ENCODE peak calls at places on chromosomes 5 and 9, in eight cellular contexts. L is right lobe of liver, Z is tibial nerve, G is ovary, J is Peyer's patch, E is GM12878, C is mammary epithelial cell, M is adrenal gland. A is an unnamed sample. For H3K4me1, the result is how much of the 10 kb centered on the place peaks cover.

GRCh38 chr5:57432876-57433275 is 49.7 kb downstream of the ACTBL2 start:
- DNase-seq in M (no peak), E (no peak), J (no peak), Z (no peak), G (no peak), L (no peak), C (peak), A (no peak)

GRCh38 chr9:77876091-77876490 is 155.5 kb downstream of the GNAQ start:
- DNase-seq in L (no peak), M (peak), Z (no peak), C (no peak), J (no peak), G (peak), E (no peak), A (no peak)

GRCh38 chr5:88996366-88996765 is 113.4 kb upstream of the MEF2C start:
- DNase-seq in G (no peak), Z (no peak), L (no peak), J (no peak), C (no peak), M (no peak), E (no peak), A (no peak)

GRCh38 chr9:6498982-6499381 is 86.0 kb downstream of the UHRF2 start:
- DNase-seq in C (peak), J (no peak), Z (no peak), G (no peak), E (no peak), M (no peak), L (no peak), A (no peak)

GRCh38 chr5:69217154-69217731 is 17.4 kb upstream of the CDK7 start:
- DNase-seq in Z (peak), E (peak), J (peak), L (no peak), M (no peak), C (no peak), G (no peak), A (peak)

GRCh38 chr5:10489810-10490426 is 48.2 kb downstream of the ROPN1L start:
- DNase-seq in G (no peak), J (no peak), C (peak), L (no peak), E (peak), Z (no peak), M (no peak), A (no peak)

GRCh38 chr5:135488727-135489465 is 36.7 kb upstream of the TIFAB start:
- DNase-seq in E (no peak), G (no peak), J (no peak), C (peak), M (peak), Z (no peak), L (no peak), A (no peak)

GRCh38 chr9:16704489-16705111 is 165.9 kb downstream of the BNC2 start:
- DNase-seq in M (peak), J (peak), L (no peak), G (peak), C (peak), Z (peak), E (no peak), A (peak)

GRCh38 chr5:11477786-11478185 is 426.5 kb downstream of the CTNND2 start:
- DNase-seq in Z (no peak), G (no peak), C (no peak), J (no peak), M (no peak), E (no peak), L (no peak), A (no peak)

GRCh38 chr9:98929096-98929495 is 14.6 kb upstream of the COL15A1 start:
- DNase-seq in C (no peak), G (no peak), M (no peak), L (no peak), J (no peak), E (no peak), Z (no peak), A (no peak)

GRCh38 chr5:14057289-14057688 is 85.9 kb upstream of the TRIO start:
- DNase-seq in G (no peak), L (no peak), C (no peak), J (no peak), Z (no peak), E (no peak), M (no peak), A (no peak)

GRCh38 chr5:176501333-176501732 is 35.9 kb downstream of the RNF44 start:
- DNase-seq in M (no peak), C (peak), E (no peak), J (no peak), Z (no peak), L (no peak), G (no peak), A (no peak)

GRCh38 chr5:160071521-160072299 is 47.5 kb downstream of the PWWP2A start:
- DNase-seq in L (no peak), J (no peak), E (no peak), C (no peak), Z (no peak), M (no peak), G (peak), A (peak)

GRCh38 chr5:143019157-143019556 is 249.0 kb downstream of the ARHGAP26 start:
- DNase-seq in Z (no peak), C (no peak), E (no peak), J (no peak), M (no peak), L (no peak), G (no peak), A (no peak)

GRCh38 chr9:73348485-73348884 is 196.8 kb downstream of the ANXA1 start:
- DNase-seq in L (no peak), Z (no peak), E (no peak), J (no peak), M (no peak), G (no peak), C (no peak), A (no peak)

GRCh38 chr5:14790931-14791330 is 80.6 kb downstream of the ANKH start:
- DNase-seq in L (no peak), G (no peak), E (no peak), J (peak), C (no peak), Z (no peak), M (no peak), A (no peak)

GRCh38 chr9:127300886-127301447 is 36.4 kb downstream of the GARNL3 start:
- DNase-seq in J (no peak), E (no peak), C (no peak), Z (no peak), L (no peak), M (no peak), G (no peak), A (no peak)

GRCh38 chr5:139482050-139482889 is at the start of gene STING1:
- DNase-seq in C (peak), Z (peak), J (peak), L (peak), M (peak), E (peak), G (peak), A (peak)

GRCh38 chr5:74199005-74199404 is 441.5 kb downstream of the ENC1 start:
- DNase-seq in J (no peak), C (no peak), M (no peak), Z (no peak), G (no peak), E (no peak), L (no peak), A (no peak)

GRCh38 chr5:10856646-10857332 is 95.8 kb upstream of the DAP start:
- DNase-seq in J (peak), Z (no peak), M (peak), G (peak), C (peak), E (no peak), L (no peak), A (peak)

GRCh38 chr9:3760031-3760430 is 234.2 kb upstream of the RFX3 start:
- DNase-seq in L (no peak), M (no peak), G (no peak), Z (no peak), E (no peak), J (no peak), C (peak), A (no peak)

GRCh38 chr5:1409386-1410110 is 35.7 kb downstream of the SLC6A3 start:
- DNase-seq in L (peak), Z (no peak), J (peak), E (no peak), M (no peak), G (no peak), C (peak), A (peak)

GRCh38 chr5:42963412-42963811 is 76.7 kb downstream of the ANXA2R start:
- DNase-seq in M (no peak), C (no peak), L (no peak), J (no peak), Z (no peak), E (no peak), G (no peak), A (no peak)

GRCh38 chr5:171342362-171343111 is 33.5 kb downstream of the TLX3 start:
- DNase-seq in J (peak), L (no peak), G (no peak), E (no peak), Z (no peak), C (peak), M (peak), A (no peak)

GRCh38 chr5:131413605-131414559 is 150.0 kb downstream of the CDC42SE2 start:
- DNase-seq in M (no peak), G (no peak), J (no peak), Z (no peak), E (peak), L (no peak), C (no peak), A (no peak)

GRCh38 chr9:91712811-91713210 is 237.2 kb downstream of the ROR2 start:
- DNase-seq in C (no peak), M (no peak), L (no peak), G (no peak), E (no peak), J (no peak), Z (no peak), A (no peak)

GRCh38 chr5:167574381-167574780 is 717.1 kb upstream of the WWC1 start:
- DNase-seq in J (no peak), C (no peak), M (no peak), E (no peak), G (no peak), L (no peak), Z (no peak), A (no peak)

GRCh38 chr5:14174235-14174636 is 31.1 kb downstream of the TRIO start:
- DNase-seq in M (no peak), L (no peak), C (no peak), J (no peak), E (peak), G (no peak), Z (no peak), A (no peak)

GRCh38 chr5:6732634-6733410 is 19.6 kb downstream of the TENT4A start:
- DNase-seq in C (peak), E (no peak), M (no peak), G (peak), L (no peak), J (no peak), Z (no peak), A (peak)

GRCh38 chr9:108512426-108513173 is 343.2 kb downstream of the ACTL7B start:
- DNase-seq in M (no peak), E (no peak), J (no peak), C (no peak), G (no peak), Z (no peak), L (no peak), A (no peak)

GRCh38 chr5:76608833-76609232 is 14.4 kb downstream of the F2RL2 start:
- DNase-seq in Z (no peak), L (no peak), C (no peak), J (no peak), M (no peak), E (no peak), G (no peak), A (no peak)

GRCh38 chr5:176492431-176492830 is 44.2 kb downstream of the FAF2 start:
- DNase-seq in Z (no peak), L (no peak), G (no peak), M (no peak), E (no peak), C (peak), J (no peak), A (no peak)

GRCh38 chr9:15268317-15268716 is 38.7 kb downstream of the TTC39B start:
- DNase-seq in G (no peak), M (no peak), J (no peak), E (no peak), C (no peak), L (no peak), Z (no peak), A (no peak)

GRCh38 chr5:62522811-62523210 is 55.8 kb upstream of the LRRC70 start:
- DNase-seq in M (no peak), J (no peak), G (no peak), L (no peak), E (no peak), Z (no peak), C (no peak), A (no peak)

GRCh38 chr5:96633820-96634219 is 28.4 kb upstream of the CAST start:
- DNase-seq in G (no peak), Z (no peak), M (no peak), L (no peak), J (no peak), E (no peak), C (no peak), A (no peak)
- H3K4me1 ChIP-seq in G (under half), Z (under half), M (under half), L (under half), J (under half), E (under half), C (under half), A (under half)

GRCh38 chr9:136174779-136175744 is 29.9 kb downstream of the LHX3 start:
- DNase-seq in M (no peak), G (no peak), C (no peak), E (no peak), L (no peak), Z (no peak), J (no peak), A (no peak)
- TF ChIP-seq CTCF in M (no peak), G (no peak), C (no peak), E (no peak), L (no peak), Z (no peak), J (no peak), A (no peak)

GRCh38 chr5:55993628-55994501 is 898 bp downstream of the IL6ST start:
- DNase-seq in L (no peak), J (no peak), M (no peak), Z (no peak), G (no peak), E (no peak), C (no peak), A (no peak)

GRCh38 chr5:55994502-55994997 is at the start of gene IL6ST:
- DNase-seq in J (peak), M (peak), C (peak), G (no peak), L (no peak), Z (peak), E (no peak), A (no peak)

GRCh38 chr5:56002303-56002702 is 7.5 kb upstream of the IL6ST start:
- DNase-seq in C (no peak), Z (no peak), M (no peak), E (no peak), J (no peak), G (no peak), L (no peak), A (no peak)

GRCh38 chr5:55994998-55995914 is 493 bp upstream of the IL6ST start:
- DNase-seq in J (peak), L (peak), G (peak), M (peak), E (peak), C (peak), Z (peak), A (peak)

GRCh38 chr5:55997742-55998351 is 3.1 kb upstream of the IL6ST start:
- DNase-seq in Z (no peak), J (no peak), L (no peak), M (no peak), E (no peak), G (no peak), C (peak), A (no peak)
- H3K4me3 ChIP-seq in Z (no peak), J (no peak), L (no peak), M (no peak), E (no peak), G (no peak), C (no peak), A (no peak)

GRCh38 chr9:130029591-130029990 is 13.4 kb downstream of the FNBP1 start:
- DNase-seq in C (no peak), M (no peak), G (no peak), J (no peak), L (no peak), Z (no peak), E (no peak), A (no peak)
- H3K4me1 ChIP-seq in C (under half), M (under half), G (under half), J (under half), L (under half), Z (under half), E (half or more), A (half or more)

DNA sequence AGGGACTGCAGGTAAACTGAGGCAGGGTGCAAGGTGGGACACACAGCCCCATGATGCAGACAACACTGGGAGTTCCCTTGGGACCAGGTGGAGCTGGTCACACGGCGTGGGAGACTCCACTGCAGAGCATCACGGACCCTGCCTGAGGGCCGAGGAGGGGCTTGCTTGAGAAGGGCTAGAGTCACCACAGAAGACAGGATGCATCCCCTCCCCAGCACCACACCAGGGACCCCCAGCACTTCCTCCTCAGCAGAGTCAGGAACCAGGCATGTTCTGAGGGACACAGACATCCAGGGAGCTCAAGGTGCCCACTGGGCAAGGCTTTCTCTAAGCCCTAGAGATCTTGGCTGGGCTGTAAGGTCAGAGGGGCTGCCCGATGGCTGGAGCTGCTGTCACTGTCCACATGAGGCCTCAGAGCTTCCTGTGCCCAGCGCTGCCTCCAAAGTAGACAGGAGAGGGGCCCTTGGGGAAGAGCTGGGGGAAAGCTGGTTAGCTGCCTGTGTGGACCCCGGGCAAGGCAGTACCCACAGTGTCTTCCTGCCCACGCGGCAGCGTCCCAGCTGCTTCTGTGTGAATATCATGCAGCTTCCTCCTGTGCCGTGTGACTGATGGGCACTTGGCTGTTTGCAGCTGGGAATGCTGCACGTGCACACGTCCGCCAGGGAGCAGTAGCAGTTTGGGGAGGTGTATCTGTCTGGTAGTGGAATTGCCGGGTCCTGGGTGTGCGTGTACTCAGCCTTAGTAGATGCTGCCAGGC is 176.6 kb downstream of the CACNA1B start:
- DNase-seq in M (no peak), G (peak), Z (no peak), C (no peak), L (peak), J (peak), E (no peak), A (no peak)
- TF ChIP-seq CTCF in M (no peak), G (no peak), Z (no peak), C (no peak), L (no peak), J (no peak), E (no peak), A (no peak)

A was measured in left ventricle myocardium inferior.